ENCODE peak calls at places on chromosome 6, in four cellular contexts. One of them, this sample, is unnamed.

GRCh38 chr6:6037179-6037578 is 30.5 kb upstream of the NRN1 start:
- DNase-seq in HepG2: no peak
- DNase-seq in GM12878: no peak
- DNase-seq in K562: no peak
- DNase-seq in this sample: no peak

GRCh38 chr6:12119085-12119588 is 107.0 kb downstream of the HIVEP1 start:
- DNase-seq in HepG2: no peak
- DNase-seq in GM12878: peak
- DNase-seq in K562: no peak
- DNase-seq in this sample: no peak

GRCh38 chr6:41505084-41506049 is 40.8 kb upstream of the FOXP4 start:
- DNase-seq in HepG2: no peak
- DNase-seq in GM12878: no peak
- DNase-seq in K562: peak
- DNase-seq in this sample: peak

GRCh38 chr6:116060572-116061283 is at the start of gene FRK:
- DNase-seq in HepG2: peak
- DNase-seq in GM12878: no peak
- DNase-seq in K562: no peak
- DNase-seq in this sample: no peak

GRCh38 chr6:132715204-132715603 is 1.3 kb upstream of the VNN1 start:
- DNase-seq in HepG2: peak
- DNase-seq in GM12878: no peak
- DNase-seq in K562: peak
- DNase-seq in this sample: peak

GRCh38 chr6:144317736-144318135 is 32.6 kb downstream of the UTRN start:
- DNase-seq in HepG2: no peak
- DNase-seq in GM12878: no peak
- DNase-seq in K562: no peak
- DNase-seq in this sample: no peak

GRCh38 chr6:14305131-14305530 is 187.6 kb downstream of the CD83 start:
- DNase-seq in HepG2: no peak
- DNase-seq in GM12878: no peak
- DNase-seq in K562: no peak
- DNase-seq in this sample: no peak

GRCh38 chr6:118309337-118310093 is 238.6 kb upstream of the PLN start:
- DNase-seq in HepG2: no peak
- DNase-seq in GM12878: no peak
- DNase-seq in K562: no peak
- DNase-seq in this sample: no peak

GRCh38 chr6:33954453-33954852 is 150.7 kb upstream of the MLN start:
- DNase-seq in HepG2: no peak
- DNase-seq in GM12878: no peak
- DNase-seq in K562: no peak
- DNase-seq in this sample: no peak

GRCh38 chr6:63714091-63714490 is 78.5 kb downstream of the PHF3 start:
- DNase-seq in HepG2: no peak
- DNase-seq in GM12878: no peak
- DNase-seq in K562: no peak
- DNase-seq in this sample: no peak

GRCh38 chr6:147434508-147434907 is 74.0 kb upstream of the SAMD5 start:
- DNase-seq in HepG2: no peak
- DNase-seq in GM12878: no peak
- DNase-seq in K562: no peak
- DNase-seq in this sample: no peak

GRCh38 chr6:30443657-30444450 is 45.5 kb upstream of the HLA-E start:
- DNase-seq in HepG2: no peak
- DNase-seq in GM12878: no peak
- DNase-seq in K562: no peak
- DNase-seq in this sample: peak

GRCh38 chr6:47724300-47724699 is 25.9 kb downstream of the ADGRF4 start:
- DNase-seq in HepG2: no peak
- DNase-seq in GM12878: no peak
- DNase-seq in K562: no peak
- DNase-seq in this sample: no peak

GRCh38 chr6:39903656-39904055 is 30.6 kb downstream of the MOCS1 start:
- DNase-seq in HepG2: no peak
- DNase-seq in GM12878: no peak
- DNase-seq in K562: no peak
- DNase-seq in this sample: no peak

GRCh38 chr6:71403422-71404134 is 115.0 kb downstream of the OGFRL1 start:
- DNase-seq in HepG2: no peak
- DNase-seq in GM12878: no peak
- DNase-seq in K562: no peak
- DNase-seq in this sample: no peak

GRCh38 chr6:13484138-13484708 is 3.2 kb downstream of the GFOD1 start:
- DNase-seq in HepG2: peak
- DNase-seq in GM12878: no peak
- DNase-seq in K562: no peak
- DNase-seq in this sample: no peak

GRCh38 chr6:21744321-21744720 is 150.8 kb downstream of the SOX4 start:
- DNase-seq in HepG2: no peak
- DNase-seq in GM12878: no peak
- DNase-seq in K562: no peak
- DNase-seq in this sample: no peak

GRCh38 chr6:98769546-98769945 is 64.8 kb upstream of the POU3F2 start:
- DNase-seq in HepG2: peak
- DNase-seq in GM12878: no peak
- DNase-seq in K562: peak
- DNase-seq in this sample: peak

GRCh38 chr6:150314230-150315188 is 54.3 kb upstream of the IYD start:
- DNase-seq in HepG2: no peak
- DNase-seq in GM12878: no peak
- DNase-seq in K562: no peak
- DNase-seq in this sample: no peak

GRCh38 chr6:6332240-6332639 is 11.8 kb upstream of the F13A1 start:
- DNase-seq in HepG2: no peak
- DNase-seq in GM12878: peak
- DNase-seq in K562: no peak
- DNase-seq in this sample: no peak

GRCh38 chr6:144234935-144235334 is 50.2 kb upstream of the UTRN start:
- DNase-seq in HepG2: no peak
- DNase-seq in GM12878: no peak
- DNase-seq in K562: no peak
- DNase-seq in this sample: no peak

GRCh38 chr6:110398778-110399177 is 16.6 kb downstream of the DDO start:
- DNase-seq in HepG2: no peak
- DNase-seq in GM12878: no peak
- DNase-seq in K562: no peak
- DNase-seq in this sample: no peak

GRCh38 chr6:6803180-6803978 is 214.9 kb downstream of the LY86 start:
- DNase-seq in HepG2: no peak
- DNase-seq in GM12878: no peak
- DNase-seq in K562: no peak
- DNase-seq in this sample: no peak

GRCh38 chr6:139448094-139448649 is 73.7 kb upstream of the CITED2 start:
- DNase-seq in HepG2: no peak
- DNase-seq in GM12878: peak
- DNase-seq in K562: peak
- DNase-seq in this sample: no peak

GRCh38 chr6:44227138-44227770 is 3.9 kb downstream of the SLC29A1 start:
- DNase-seq in HepG2: no peak
- DNase-seq in GM12878: no peak
- DNase-seq in K562: peak
- DNase-seq in this sample: no peak

GRCh38 chr6:26521485-26522391 is 16.4 kb upstream of the HMGN4 start:
- DNase-seq in HepG2: no peak
- DNase-seq in GM12878: no peak
- DNase-seq in K562: peak
- DNase-seq in this sample: peak

GRCh38 chr6:32108094-32108627 is 977 bp downstream of the TNXB start:
- DNase-seq in HepG2: no peak
- DNase-seq in GM12878: no peak
- DNase-seq in K562: peak
- DNase-seq in this sample: no peak
- TF ChIP-seq ETV6 in HepG2: no peak
- TF ChIP-seq ETV6 in GM12878: no peak
- TF ChIP-seq ETV6 in K562: no peak
- TF ChIP-seq ETV6 in this sample: no peak

GRCh38 chr6:51951924-51952323 is 135.5 kb downstream of the PKHD1 start:
- DNase-seq in HepG2: no peak
- DNase-seq in GM12878: no peak
- DNase-seq in K562: no peak
- DNase-seq in this sample: no peak
- TF ChIP-seq ESRRA in HepG2: no peak
- TF ChIP-seq ESRRA in GM12878: no peak
- TF ChIP-seq ESRRA in K562: no peak
- TF ChIP-seq ESRRA in this sample: no peak

DNA sequence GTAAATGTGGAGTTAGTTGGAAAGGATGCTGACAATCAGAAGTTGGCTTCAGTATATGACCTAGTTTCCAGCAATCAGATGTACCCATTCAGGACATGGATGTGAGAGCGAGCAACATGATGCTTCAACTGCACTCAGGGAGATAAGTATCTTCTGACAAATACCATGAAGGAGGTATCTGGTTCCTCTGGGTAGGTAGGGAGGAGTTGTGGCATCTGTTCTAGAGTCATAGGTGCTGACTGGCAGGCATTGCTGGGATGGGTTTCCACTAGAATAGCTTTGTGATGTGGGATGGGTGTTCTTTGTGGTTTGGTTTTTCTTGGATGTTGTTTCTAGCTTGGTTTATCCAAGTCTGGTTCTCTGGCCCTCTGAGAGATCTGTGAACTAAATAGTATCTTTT is 3.9 kb upstream of the REV3L start:
- DNase-seq in HepG2: no peak
- DNase-seq in GM12878: no peak
- DNase-seq in K562: no peak
- DNase-seq in this sample: no peak
- TF ChIP-seq ETV6 in HepG2: no peak
- TF ChIP-seq ETV6 in GM12878: no peak
- TF ChIP-seq ETV6 in K562: no peak
- TF ChIP-seq ETV6 in this sample: no peak

GRCh38 chr6:55299285-55299684 is 28.0 kb upstream of the GFRAL start:
- DNase-seq in HepG2: no peak
- DNase-seq in GM12878: no peak
- DNase-seq in K562: no peak
- DNase-seq in this sample: no peak

DNA sequence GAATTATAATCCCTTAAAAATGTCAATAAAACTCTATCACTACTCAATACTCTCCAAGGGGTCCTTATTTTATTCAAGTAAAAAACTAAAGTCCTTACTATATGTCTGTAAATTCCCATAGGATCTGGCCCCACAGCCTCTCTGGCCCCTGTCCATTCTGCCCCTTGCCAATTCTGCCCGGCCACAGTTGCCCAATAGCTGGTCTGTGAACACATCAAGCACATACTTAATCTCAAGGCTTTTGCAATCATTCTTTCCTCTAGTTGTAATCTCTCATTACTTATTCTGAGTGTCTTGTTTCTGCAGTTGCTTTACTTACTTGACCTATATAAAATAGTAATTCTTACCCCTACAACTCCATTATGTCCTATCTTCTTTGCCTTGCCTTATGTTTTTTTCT is 22.5 kb upstream of the GFRAL start:
- DNase-seq in HepG2: no peak
- DNase-seq in GM12878: no peak
- DNase-seq in K562: no peak
- DNase-seq in this sample: no peak
- TF ChIP-seq ESRRA in HepG2: no peak
- TF ChIP-seq ESRRA in GM12878: no peak
- TF ChIP-seq ESRRA in K562: no peak
- TF ChIP-seq ESRRA in this sample: no peak

DNA sequence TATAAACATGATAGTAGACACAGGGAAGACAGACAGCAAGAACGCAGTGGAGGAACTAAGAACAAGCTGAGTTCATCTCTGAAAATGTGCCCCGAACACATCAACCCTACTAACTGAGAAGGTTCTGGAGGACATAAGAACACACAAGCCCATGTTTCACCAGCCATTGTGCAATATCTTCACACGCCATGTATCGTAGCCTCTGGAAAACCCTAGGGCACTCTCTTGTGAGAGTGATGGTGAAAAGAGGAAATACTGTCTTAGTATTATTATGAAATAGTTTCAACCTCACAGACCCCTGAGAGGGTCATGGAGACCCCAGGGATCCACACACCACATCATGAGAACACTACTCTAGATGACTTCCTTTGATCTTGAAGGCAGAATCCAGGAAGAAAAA is 26.1 kb upstream of the FOXF2 start:
- DNase-seq in HepG2: no peak
- DNase-seq in GM12878: no peak
- DNase-seq in K562: no peak
- DNase-seq in this sample: no peak
- TF ChIP-seq ETV6 in HepG2: no peak
- TF ChIP-seq ETV6 in GM12878: no peak
- TF ChIP-seq ETV6 in K562: no peak
- TF ChIP-seq ETV6 in this sample: no peak

GRCh38 chr6:53582963-53583362 is 38.1 kb upstream of the GCLC start:
- DNase-seq in HepG2: no peak
- DNase-seq in GM12878: no peak
- DNase-seq in K562: no peak
- DNase-seq in this sample: no peak

GRCh38 chr6:53578371-53578770 is 33.5 kb upstream of the GCLC start:
- DNase-seq in HepG2: no peak
- DNase-seq in GM12878: no peak
- DNase-seq in K562: no peak
- DNase-seq in this sample: no peak

GRCh38 chr6:53585208-53585903 is 40.5 kb upstream of the GCLC start:
- DNase-seq in HepG2: no peak
- DNase-seq in GM12878: no peak
- DNase-seq in K562: no peak
- DNase-seq in this sample: no peak

GRCh38 chr6:53579338-53579737 is 34.4 kb upstream of the GCLC start:
- DNase-seq in HepG2: no peak
- DNase-seq in GM12878: no peak
- DNase-seq in K562: no peak
- DNase-seq in this sample: no peak

DNA sequence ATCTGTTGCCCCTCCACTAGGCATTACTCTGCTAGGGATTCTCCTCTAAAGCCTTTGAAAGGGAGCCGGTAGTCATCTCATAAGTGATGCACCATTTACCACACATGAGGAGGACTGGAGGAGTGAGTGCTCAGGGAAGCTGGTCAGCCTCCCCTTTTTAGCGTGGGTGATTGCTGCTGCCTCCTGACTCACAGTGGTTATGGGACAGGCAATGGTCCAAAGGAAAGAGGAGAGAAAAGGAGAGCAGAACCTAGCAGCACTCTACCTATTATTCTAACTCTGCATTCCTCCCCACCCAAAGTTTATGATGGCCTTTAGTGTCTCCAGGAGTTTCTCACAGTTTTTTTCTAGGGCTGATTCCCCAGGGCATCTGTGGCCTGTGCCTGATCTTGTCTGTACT is 36.3 kb upstream of the GCLC start:
- DNase-seq in HepG2: no peak
- DNase-seq in GM12878: no peak
- DNase-seq in K562: no peak
- DNase-seq in this sample: no peak
- TF ChIP-seq ESRRA in HepG2: no peak
- TF ChIP-seq ESRRA in GM12878: no peak
- TF ChIP-seq ESRRA in K562: no peak
- TF ChIP-seq ESRRA in this sample: no peak

This sample was measured in WTC11.